ENCODE peak calls at places on chromosomes 1 and 21, in eight cellular contexts. One of them, this sample, is unnamed.

GRCh38 chr1:64459743-64460142 is 10.2 kb upstream of the CACHD1 start:
- DNase-seq in PC-3: no peak
- DNase-seq in IMR-90: no peak
- DNase-seq in HCT116: no peak
- DNase-seq in mesendoderm: no peak
- DNase-seq in DND-41: no peak
- DNase-seq in fibroblast of lung: no peak
- DNase-seq in GM23248: peak
- DNase-seq in this sample: no peak

GRCh38 chr1:234208791-234209190 is 164.5 kb upstream of the COA6 start:
- DNase-seq in HCT116: no peak
- DNase-seq in PC-3: peak
- DNase-seq in GM23248: peak
- DNase-seq in mesendoderm: no peak
- DNase-seq in DND-41: no peak
- DNase-seq in fibroblast of lung: peak
- DNase-seq in IMR-90: peak
- DNase-seq in this sample: no peak

GRCh38 chr1:203099760-203100159 is 13.9 kb upstream of the MYOG start:
- DNase-seq in IMR-90: no peak
- DNase-seq in fibroblast of lung: no peak
- DNase-seq in mesendoderm: no peak
- DNase-seq in PC-3: no peak
- DNase-seq in GM23248: no peak
- DNase-seq in HCT116: no peak
- DNase-seq in DND-41: no peak
- DNase-seq in this sample: no peak

GRCh38 chr1:36885537-36886441 is 148.5 kb downstream of the GRIK3 start:
- DNase-seq in GM23248: no peak
- DNase-seq in fibroblast of lung: no peak
- DNase-seq in mesendoderm: peak
- DNase-seq in DND-41: no peak
- DNase-seq in HCT116: no peak
- DNase-seq in PC-3: no peak
- DNase-seq in IMR-90: no peak
- DNase-seq in this sample: no peak

GRCh38 chr21:44345495-44345894 is 6.3 kb upstream of the CFAP410 start:
- DNase-seq in HCT116: no peak
- DNase-seq in fibroblast of lung: no peak
- DNase-seq in GM23248: no peak
- DNase-seq in PC-3: no peak
- DNase-seq in IMR-90: no peak
- DNase-seq in DND-41: no peak
- DNase-seq in mesendoderm: no peak
- DNase-seq in this sample: no peak

GRCh38 chr1:75732703-75733102 is 8.2 kb downstream of the ACADM start:
- DNase-seq in IMR-90: no peak
- DNase-seq in HCT116: no peak
- DNase-seq in DND-41: no peak
- DNase-seq in mesendoderm: no peak
- DNase-seq in GM23248: peak
- DNase-seq in PC-3: no peak
- DNase-seq in fibroblast of lung: peak
- DNase-seq in this sample: peak

GRCh38 chr21:34668803-34669148 is at the start of gene CLIC6:
- DNase-seq in GM23248: no peak
- DNase-seq in IMR-90: no peak
- DNase-seq in DND-41: no peak
- DNase-seq in PC-3: no peak
- DNase-seq in mesendoderm: peak
- DNase-seq in fibroblast of lung: no peak
- DNase-seq in HCT116: no peak
- DNase-seq in this sample: no peak

GRCh38 chr21:45857761-45858160 is 123.8 kb upstream of the COL6A1 start:
- DNase-seq in GM23248: no peak
- DNase-seq in IMR-90: no peak
- DNase-seq in fibroblast of lung: no peak
- DNase-seq in PC-3: no peak
- DNase-seq in DND-41: no peak
- DNase-seq in HCT116: no peak
- DNase-seq in mesendoderm: no peak
- DNase-seq in this sample: no peak

GRCh38 chr1:186535388-186536133 is 74.6 kb upstream of the PDC start:
- DNase-seq in DND-41: no peak
- DNase-seq in GM23248: peak
- DNase-seq in PC-3: peak
- DNase-seq in HCT116: no peak
- DNase-seq in IMR-90: peak
- DNase-seq in mesendoderm: no peak
- DNase-seq in fibroblast of lung: peak
- DNase-seq in this sample: peak

GRCh38 chr1:60571811-60572210 is 498.2 kb upstream of the C1orf87 start:
- DNase-seq in PC-3: peak
- DNase-seq in mesendoderm: no peak
- DNase-seq in GM23248: no peak
- DNase-seq in IMR-90: no peak
- DNase-seq in DND-41: no peak
- DNase-seq in fibroblast of lung: peak
- DNase-seq in HCT116: no peak
- DNase-seq in this sample: peak

GRCh38 chr1:5485968-5486665 is 506.1 kb downstream of the NPHP4 start:
- DNase-seq in GM23248: no peak
- DNase-seq in fibroblast of lung: no peak
- DNase-seq in HCT116: no peak
- DNase-seq in IMR-90: no peak
- DNase-seq in PC-3: no peak
- DNase-seq in mesendoderm: no peak
- DNase-seq in DND-41: no peak
- DNase-seq in this sample: no peak

GRCh38 chr1:107250169-107250568 is 109.3 kb downstream of the NTNG1 start:
- DNase-seq in DND-41: peak
- DNase-seq in mesendoderm: peak
- DNase-seq in PC-3: peak
- DNase-seq in fibroblast of lung: peak
- DNase-seq in GM23248: no peak
- DNase-seq in IMR-90: no peak
- DNase-seq in HCT116: no peak
- DNase-seq in this sample: no peak

GRCh38 chr1:243420968-243421675 is 165.3 kb downstream of the SDCCAG8 start:
- DNase-seq in GM23248: peak
- DNase-seq in IMR-90: no peak
- DNase-seq in PC-3: peak
- DNase-seq in HCT116: no peak
- DNase-seq in fibroblast of lung: peak
- DNase-seq in DND-41: peak
- DNase-seq in mesendoderm: no peak
- DNase-seq in this sample: peak

GRCh38 chr1:119587328-119587727 is 60.7 kb downstream of the ZNF697 start:
- DNase-seq in fibroblast of lung: peak
- DNase-seq in DND-41: no peak
- DNase-seq in HCT116: no peak
- DNase-seq in IMR-90: no peak
- DNase-seq in GM23248: peak
- DNase-seq in PC-3: peak
- DNase-seq in mesendoderm: no peak
- DNase-seq in this sample: peak

DNA sequence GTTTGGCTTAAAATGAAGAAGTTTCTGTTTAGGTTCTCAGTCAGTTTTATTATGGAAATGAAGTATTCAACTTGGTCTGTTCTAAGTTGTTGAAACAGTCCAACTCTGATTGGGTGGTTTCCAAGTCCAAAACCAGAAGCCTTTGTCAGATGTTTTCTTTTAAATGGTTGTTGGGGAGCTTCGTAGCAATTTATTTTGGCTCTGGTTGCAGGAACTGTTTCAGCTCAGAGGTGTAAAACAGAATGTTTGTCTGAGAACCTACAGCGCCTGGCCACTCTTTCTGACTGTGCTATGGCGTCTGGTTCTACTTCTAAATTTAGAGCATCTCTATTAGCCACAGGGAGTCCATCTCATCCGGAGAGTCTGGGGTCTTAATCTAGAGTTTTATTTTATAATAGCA is 582.6 kb upstream of the TMPRSS15 start:
- DNase-seq in PC-3: no peak
- DNase-seq in mesendoderm: no peak
- DNase-seq in fibroblast of lung: no peak
- DNase-seq in GM23248: no peak
- DNase-seq in DND-41: no peak
- DNase-seq in IMR-90: no peak
- DNase-seq in HCT116: no peak
- DNase-seq in this sample: no peak
- H3K4me3 ChIP-seq in PC-3: no peak
- H3K4me3 ChIP-seq in mesendoderm: no peak
- H3K4me3 ChIP-seq in fibroblast of lung: no peak
- H3K4me3 ChIP-seq in GM23248: no peak
- H3K4me3 ChIP-seq in DND-41: no peak
- H3K4me3 ChIP-seq in IMR-90: no peak
- H3K4me3 ChIP-seq in HCT116: no peak
- H3K4me3 ChIP-seq in this sample: no peak

DNA sequence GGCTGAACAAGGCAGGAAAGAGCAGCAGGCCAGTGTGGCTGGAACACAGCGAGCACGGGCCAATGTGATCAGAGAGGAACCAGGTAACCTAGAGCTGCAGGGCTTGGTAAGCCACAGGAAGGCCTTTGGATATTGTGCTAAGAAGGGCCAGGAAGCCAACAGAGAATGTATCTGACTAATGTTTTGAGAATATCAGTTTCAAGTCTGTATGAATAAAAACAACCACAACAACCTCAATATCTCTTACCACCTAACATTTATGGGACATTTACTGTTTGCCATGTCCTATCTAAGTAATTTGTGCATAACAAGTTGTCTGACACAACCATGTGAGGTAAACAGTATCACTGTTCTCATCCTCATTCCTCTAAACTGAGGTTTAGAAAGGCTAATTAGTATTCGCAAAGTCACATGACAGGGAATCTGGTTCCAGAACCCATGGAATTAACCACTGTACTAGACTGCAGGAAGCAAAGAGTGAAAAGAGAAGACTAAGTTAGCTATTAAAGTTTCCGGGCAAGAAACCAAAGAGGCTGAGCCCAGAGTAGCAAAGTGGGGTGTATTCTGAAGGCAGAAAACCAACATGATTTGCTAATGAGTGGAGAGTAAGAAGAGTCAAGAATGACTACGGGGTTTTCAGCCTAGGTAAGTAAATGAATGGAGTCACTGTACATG is 38.9 kb downstream of the SPRTN start:
- DNase-seq in GM23248: no peak
- DNase-seq in HCT116: no peak
- DNase-seq in PC-3: peak
- DNase-seq in IMR-90: no peak
- DNase-seq in fibroblast of lung: no peak
- DNase-seq in DND-41: no peak
- DNase-seq in mesendoderm: no peak
- DNase-seq in this sample: no peak
- H3K9ac ChIP-seq in GM23248: no peak
- H3K9ac ChIP-seq in HCT116: no peak
- H3K9ac ChIP-seq in PC-3: no peak
- H3K9ac ChIP-seq in IMR-90: no peak
- H3K9ac ChIP-seq in fibroblast of lung: no peak
- H3K9ac ChIP-seq in DND-41: no peak
- H3K9ac ChIP-seq in mesendoderm: no peak
- H3K9ac ChIP-seq in this sample: no peak

GRCh38 chr1:245650441-245650840 is 495.7 kb downstream of the KIF26B start:
- DNase-seq in mesendoderm: no peak
- DNase-seq in DND-41: no peak
- DNase-seq in GM23248: peak
- DNase-seq in PC-3: no peak
- DNase-seq in IMR-90: no peak
- DNase-seq in fibroblast of lung: no peak
- DNase-seq in HCT116: no peak
- DNase-seq in this sample: no peak

GRCh38 chr1:245654460-245655050 is 499.8 kb downstream of the KIF26B start:
- DNase-seq in HCT116: no peak
- DNase-seq in PC-3: no peak
- DNase-seq in GM23248: no peak
- DNase-seq in DND-41: no peak
- DNase-seq in IMR-90: no peak
- DNase-seq in fibroblast of lung: no peak
- DNase-seq in mesendoderm: peak
- DNase-seq in this sample: no peak

GRCh38 chr1:245652660-245653427 is 498.1 kb downstream of the KIF26B start:
- DNase-seq in PC-3: no peak
- DNase-seq in DND-41: no peak
- DNase-seq in IMR-90: no peak
- DNase-seq in mesendoderm: no peak
- DNase-seq in fibroblast of lung: no peak
- DNase-seq in GM23248: no peak
- DNase-seq in HCT116: no peak
- DNase-seq in this sample: no peak

GRCh38 chr1:245657371-245657770 is 502.6 kb downstream of the KIF26B start:
- DNase-seq in mesendoderm: no peak
- DNase-seq in GM23248: no peak
- DNase-seq in DND-41: no peak
- DNase-seq in IMR-90: no peak
- DNase-seq in PC-3: no peak
- DNase-seq in HCT116: no peak
- DNase-seq in fibroblast of lung: no peak
- DNase-seq in this sample: no peak

DNA sequence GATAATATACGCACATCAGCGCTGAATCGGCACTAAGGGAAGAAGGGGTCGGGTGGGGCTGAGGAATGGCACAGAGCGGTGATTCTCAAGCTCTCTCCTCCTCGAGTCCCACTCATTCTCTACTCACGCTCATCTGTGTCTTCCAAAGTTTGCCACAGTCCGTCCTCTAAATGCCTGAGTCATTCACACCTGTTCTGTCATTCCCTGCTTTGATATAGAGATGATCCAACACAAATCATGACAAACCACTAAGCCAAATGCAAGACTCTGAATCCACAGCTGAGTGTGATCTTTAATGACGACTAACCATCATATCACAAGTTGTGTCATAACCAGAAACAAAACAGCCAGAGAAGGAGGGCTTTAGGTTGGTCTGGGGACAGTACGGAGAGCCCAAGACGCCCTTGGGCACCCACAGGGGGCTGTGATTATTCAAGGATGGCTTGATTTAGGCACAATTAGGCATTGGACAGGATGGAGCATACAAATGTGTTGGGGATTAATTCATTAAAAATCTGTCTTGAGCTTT is 501.5 kb downstream of the KIF26B start:
- DNase-seq in DND-41: no peak
- DNase-seq in IMR-90: no peak
- DNase-seq in HCT116: no peak
- DNase-seq in GM23248: no peak
- DNase-seq in PC-3: no peak
- DNase-seq in fibroblast of lung: no peak
- DNase-seq in mesendoderm: no peak
- DNase-seq in this sample: no peak
- H3K4me3 ChIP-seq in DND-41: no peak
- H3K4me3 ChIP-seq in IMR-90: no peak
- H3K4me3 ChIP-seq in HCT116: no peak
- H3K4me3 ChIP-seq in GM23248: no peak
- H3K4me3 ChIP-seq in PC-3: no peak
- H3K4me3 ChIP-seq in fibroblast of lung: no peak
- H3K4me3 ChIP-seq in mesendoderm: no peak
- H3K4me3 ChIP-seq in this sample: no peak

DNA sequence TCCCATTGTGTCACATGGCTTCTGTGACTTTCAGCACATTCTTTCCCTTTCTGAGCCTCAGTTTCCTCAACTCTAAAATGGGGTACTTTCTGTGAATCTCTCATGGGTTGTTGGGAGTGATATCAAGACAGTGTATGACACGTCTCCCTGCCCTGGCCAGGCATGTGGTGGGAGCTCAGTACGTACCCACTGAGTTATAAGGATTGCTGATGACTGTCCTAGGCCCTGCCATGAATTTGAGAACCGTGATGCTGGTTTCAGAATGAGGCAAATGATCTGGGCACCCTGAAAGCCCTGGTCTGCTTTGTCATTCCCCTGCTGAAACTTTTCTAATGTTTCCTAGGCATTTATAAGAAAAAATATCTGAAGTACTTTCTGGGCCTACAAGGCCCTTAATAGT is 3.6 kb downstream of the ZNF362 start:
- DNase-seq in IMR-90: no peak
- DNase-seq in DND-41: no peak
- DNase-seq in mesendoderm: no peak
- DNase-seq in fibroblast of lung: no peak
- DNase-seq in PC-3: no peak
- DNase-seq in GM23248: no peak
- DNase-seq in HCT116: no peak
- DNase-seq in this sample: no peak
- H3K9ac ChIP-seq in IMR-90: no peak
- H3K9ac ChIP-seq in DND-41: no peak
- H3K9ac ChIP-seq in mesendoderm: no peak
- H3K9ac ChIP-seq in fibroblast of lung: no peak
- H3K9ac ChIP-seq in PC-3: no peak
- H3K9ac ChIP-seq in GM23248: no peak
- H3K9ac ChIP-seq in HCT116: no peak
- H3K9ac ChIP-seq in this sample: no peak

This sample was measured in adipocyte.